ENCODE peak calls at places on chromosomes 13 and 19, in ten cellular contexts. N is A549, M is prostate gland, E is testis, C is IMR-90, F is stomach, L is suprapubic skin, U is gastrocnemius medialis, T is ovary, B is body of pancreas. D is an unnamed sample.

GRCh38 chr13:99496322-99497142 is 4.7 kb upstream of the TM9SF2 start:
- DNase-seq in N (no peak), M (peak; percentile 20), E (peak; percentile 94), C (peak; percentile 15), F (peak; percentile 81), L (peak; percentile 80), U (peak; percentile 50), T (peak; percentile 49), B (peak; percentile 63), D (peak; percentile 80)

GRCh38 chr13:105598551-105598950 is 936.9 kb downstream of the EFNB2 start:
- DNase-seq in N (no peak), M (no peak), E (no peak), C (peak; percentile 52), F (no peak), L (no peak), U (no peak), T (no peak), B (no peak), D (no peak)

GRCh38 chr13:76937416-76937815 is 10.9 kb upstream of the ACOD1 start:
- DNase-seq in N (peak; percentile 3), M (no peak), E (no peak), C (peak; percentile 97), F (no peak), L (no peak), U (no peak), T (no peak), B (peak; percentile 24), D (peak; percentile 43)

GRCh38 chr19:1489463-1489971 is 633 bp downstream of the PCSK4 start:
- DNase-seq in N (no peak), M (no peak), E (no peak), C (no peak), F (no peak), L (no peak), U (no peak), T (peak; percentile 47), B (no peak), D (no peak)

GRCh38 chr19:2456301-2456570 is 523 bp downstream of the LMNB2 start:
- DNase-seq in N (no peak), M (no peak), E (no peak), C (no peak), F (no peak), L (no peak), U (no peak), T (peak; percentile 55), B (no peak), D (no peak)

GRCh38 chr19:10116085-10116865 is 3.4 kb downstream of the EIF3G start:
- DNase-seq in N (no peak), M (no peak), E (no peak), C (no peak), F (no peak), L (no peak), U (peak; percentile 87), T (no peak), B (no peak), D (no peak)

GRCh38 chr19:48203227-48203793 is 32.8 kb downstream of the ZSWIM9 start:
- DNase-seq in N (no peak), M (no peak), E (no peak), C (no peak), F (no peak), L (no peak), U (no peak), T (no peak), B (no peak), D (no peak)

GRCh38 chr19:328025-328505 is 16.5 kb downstream of the MIER2 start:
- DNase-seq in N (no peak), M (no peak), E (no peak), C (no peak), F (no peak), L (no peak), U (no peak), T (no peak), B (no peak), D (no peak)

GRCh38 chr19:55348317-55349034 is 6.0 kb downstream of the COX6B2 start:
- DNase-seq in N (no peak), M (no peak), E (no peak), C (no peak), F (no peak), L (no peak), U (no peak), T (no peak), B (no peak), D (no peak)

GRCh38 chr19:20422616-20423205 is 142.9 kb downstream of the ZNF737 start:
- DNase-seq in N (no peak), M (no peak), E (peak; percentile 27), C (no peak), F (no peak), L (no peak), U (no peak), T (peak; percentile 36), B (no peak), D (no peak)

GRCh38 chr19:45472557-45473365 is 5.0 kb downstream of the FOSB start:
- DNase-seq in N (no peak), M (no peak), E (no peak), C (no peak), F (no peak), L (no peak), U (no peak), T (no peak), B (no peak), D (no peak)
- H3K4me3 ChIP-seq in N (no peak overlapping the region), M (no peak overlapping the region), E (no peak overlapping the region), C (no peak overlapping the region), F (no peak overlapping the region), L (no peak overlapping the region), U (no peak overlapping the region), T (no peak overlapping the region), B (no peak overlapping the region), D (no peak overlapping the region)

GRCh38 chr19:42270346-42271044 is 1.4 kb downstream of the CIC start:
- DNase-seq in N (no peak), M (peak; percentile 70), E (peak; percentile 50), C (no peak), F (peak; percentile 63), L (peak; percentile 82), U (no peak), T (peak; percentile 65), B (peak; percentile 69), D (no peak)

GRCh38 chr19:42272535-42272897 is 3.5 kb downstream of the CIC start:
- DNase-seq in N (no peak), M (no peak), E (no peak), C (no peak), F (no peak), L (no peak), U (no peak), T (no peak), B (no peak), D (no peak)

GRCh38 chr19:42271861-42272534 is 2.9 kb downstream of the CIC start:
- DNase-seq in N (no peak), M (no peak), E (no peak), C (no peak), F (no peak), L (peak; percentile 78), U (no peak), T (peak; percentile 41), B (no peak), D (no peak)

GRCh38 chr19:42269518-42270345 is 680 bp downstream of the CIC start:
- DNase-seq in N (no peak), M (no peak), E (no peak), C (no peak), F (no peak), L (peak; percentile 81), U (no peak), T (peak; percentile 48), B (no peak), D (no peak)

GRCh38 chr19:42271045-42271419 is 2.0 kb downstream of the CIC start:
- DNase-seq in N (no peak), M (no peak), E (no peak), C (no peak), F (no peak), L (no peak), U (no peak), T (no peak), B (no peak), D (no peak)
- TF ChIP-seq CTCF in N (no peak), M (no peak), E (no peak), C (no peak), F (no peak), L (no peak), U (no peak), T (no peak), B (no peak), D (no peak)

GRCh38 chr19:3555653-3556422 is 1.5 kb downstream of the MFSD12 start:
- DNase-seq in N (no peak), M (no peak), E (no peak), C (no peak), F (no peak), L (no peak), U (no peak), T (no peak), B (no peak), D (no peak)

GRCh38 chr19:3556978-3557460 is 367 bp downstream of the MFSD12 start:
- DNase-seq in N (peak; percentile 46), M (peak; percentile 23), E (no peak), C (peak; percentile 35), F (peak; percentile 48), L (no peak), U (no peak), T (no peak), B (peak; percentile 55), D (no peak)

GRCh38 chr19:3556423-3556977 is 886 bp downstream of the MFSD12 start:
- DNase-seq in N (no peak), M (no peak), E (no peak), C (no peak), F (no peak), L (no peak), U (no peak), T (no peak), B (no peak), D (no peak)

GRCh38 chr19:3551808-3552095 is 5.6 kb downstream of the MFSD12 start:
- DNase-seq in N (no peak), M (no peak), E (no peak), C (no peak), F (no peak), L (no peak), U (no peak), T (no peak), B (no peak), D (no peak)

DNA sequence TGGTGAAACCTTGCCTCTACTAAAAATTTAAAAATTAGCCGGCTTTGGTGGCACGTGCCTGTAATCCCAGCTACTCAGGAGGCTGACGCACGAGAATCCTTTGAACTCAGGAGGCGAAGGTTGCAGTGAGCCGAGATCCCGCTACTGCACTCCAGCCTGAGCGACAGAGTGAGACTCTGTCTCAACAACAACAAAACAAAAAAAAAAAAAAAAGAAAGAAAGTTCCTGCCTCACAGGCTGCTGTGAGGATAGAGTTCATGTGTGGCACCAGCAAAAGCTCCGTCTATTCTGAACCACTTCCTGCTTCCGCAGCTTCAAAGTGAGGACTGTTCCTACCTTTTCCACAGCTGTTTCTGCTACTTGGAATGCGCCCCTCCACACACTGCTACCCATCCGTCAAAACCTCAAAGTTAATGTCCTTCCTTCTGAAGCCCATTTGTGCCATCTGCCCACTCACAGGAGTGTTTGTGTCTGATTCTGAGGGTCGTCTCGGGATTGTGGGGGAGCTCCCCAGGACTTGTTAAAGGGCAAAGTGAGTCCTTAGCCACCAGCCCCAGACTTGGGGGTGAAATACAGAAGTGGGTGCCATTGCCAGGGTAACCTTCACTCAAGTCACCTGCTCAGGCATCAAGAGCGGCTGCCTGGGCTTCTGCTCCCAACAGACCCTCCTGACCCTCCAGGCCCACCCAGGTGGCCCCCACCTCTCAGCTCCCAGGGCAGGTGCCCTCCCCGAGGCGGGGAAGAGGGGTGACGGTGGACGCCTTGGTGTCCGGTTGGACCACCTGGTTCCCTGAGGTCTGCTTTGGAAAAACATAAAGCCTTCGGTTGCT is 2.9 kb downstream of the MFSD12 start:
- DNase-seq in N (no peak), M (no peak), E (no peak), C (no peak), F (no peak), L (no peak), U (no peak), T (no peak), B (no peak), D (no peak)
- TF ChIP-seq POLR2A in N (no peak), M (no peak), E (no peak), C (no peak), F (no peak), L (no peak), U (no peak), T (no peak), B (no peak), D (no peak)

GRCh38 chr13:87003265-87003664 is 667.9 kb upstream of the SLITRK5 start:
- DNase-seq in N (no peak), M (no peak), E (no peak), C (peak; percentile 67), F (no peak), L (no peak), U (no peak), T (no peak), B (no peak), D (no peak)
- H3K4me3 ChIP-seq in N (no peak overlapping the region), M (no peak overlapping the region), E (no peak overlapping the region), C (no peak overlapping the region), F (no peak overlapping the region), L (no peak overlapping the region), U (no peak overlapping the region), T (no peak overlapping the region), B (no peak overlapping the region), D (no peak overlapping the region)

D was measured in lower leg skin.